ENCODE peak calls at places on chromosomes 4 and X, in six cellular contexts. T is ovary, V is body of pancreas, H is H9, X is WTC11, Q is SK-N-SH. A is an unnamed sample.

GRCh38 chr4:172648471-172648870 is 520.1 kb upstream of the GALNT7 start:
- DNase-seq in T (no peak), V (no peak), H (no peak), X (no peak), Q (no peak), A (no peak)

GRCh38 chrX:45722471-45722870 is 521.8 kb upstream of the DIPK2B start:
- DNase-seq in T (no peak), V (no peak), H (no peak), X (no peak), Q (no peak), A (no peak)

GRCh38 chr4:67288964-67289363 is 256.3 kb downstream of the CENPC start:
- DNase-seq in T (no peak), V (peak), H (peak), X (peak), Q (peak), A (peak)

GRCh38 chr4:79599691-79600090 is 191.7 kb upstream of the GK2 start:
- DNase-seq in T (no peak), V (no peak), H (no peak), X (no peak), Q (no peak), A (no peak)

GRCh38 chr4:40720931-40721330 is 28.8 kb upstream of the NSUN7 start:
- DNase-seq in T (no peak), V (no peak), H (no peak), X (no peak), Q (no peak), A (no peak)

GRCh38 chr4:29549308-29549707 is 1170.9 kb upstream of the PCDH7 start:
- DNase-seq in T (no peak), V (no peak), H (no peak), X (no peak), Q (no peak), A (no peak)

GRCh38 chr4:78152795-78153194 is 95.7 kb downstream of the FRAS1 start:
- DNase-seq in T (no peak), V (no peak), H (no peak), X (no peak), Q (no peak), A (no peak)

GRCh38 chr4:153223418-153223792 is 19.2 kb downstream of the TRIM2 start:
- DNase-seq in T (no peak), V (no peak), H (no peak), X (no peak), Q (peak), A (no peak)

GRCh38 chr4:147289181-147289580 is 191.7 kb upstream of the EDNRA start:
- DNase-seq in T (no peak), V (no peak), H (no peak), X (no peak), Q (no peak), A (no peak)

GRCh38 chr4:41692717-41693345 is 55.7 kb downstream of the PHOX2B start:
- DNase-seq in T (peak), V (peak), H (peak), X (peak), Q (peak), A (peak)

GRCh38 chrX:110120025-110120424 is 117.1 kb downstream of the TMEM164 start:
- DNase-seq in T (no peak), V (peak), H (no peak), X (no peak), Q (no peak), A (no peak)

GRCh38 chr4:9765091-9765490 is 16.3 kb upstream of the DRD5 start:
- DNase-seq in T (no peak), V (peak), H (peak), X (peak), Q (peak), A (peak)

GRCh38 chr4:153138736-153139135 is 65.5 kb upstream of the TRIM2 start:
- DNase-seq in T (no peak), V (no peak), H (no peak), X (no peak), Q (peak), A (no peak)

GRCh38 chr4:38284294-38285045 is 324.3 kb downstream of the PTTG2 start:
- DNase-seq in T (no peak), V (no peak), H (no peak), X (no peak), Q (no peak), A (no peak)

GRCh38 chr4:114383721-114384120 is 214.9 kb upstream of the UGT8 start:
- DNase-seq in T (no peak), V (no peak), H (no peak), X (no peak), Q (no peak), A (no peak)

GRCh38 chrX:68691921-68692320 is 44.5 kb downstream of the STARD8 start:
- DNase-seq in T (no peak), V (no peak), H (no peak), X (no peak), Q (no peak), A (no peak)

GRCh38 chrX:30144221-30144620 is 71.1 kb upstream of the MAGEB2 start:
- DNase-seq in T (no peak), V (no peak), H (no peak), X (no peak), Q (no peak), A (no peak)

GRCh38 chrX:119521246-119521645 is 44.0 kb downstream of the STEEP1 start:
- DNase-seq in T (no peak), V (no peak), H (no peak), X (no peak), Q (no peak), A (no peak)

GRCh38 chr4:156968479-156968984 is 3.1 kb downstream of the PDGFC start:
- DNase-seq in T (peak), V (peak), H (peak), X (peak), Q (peak), A (peak)

GRCh38 chr4:19368800-19369199 is 882.9 kb upstream of the SLIT2 start:
- DNase-seq in T (no peak), V (no peak), H (no peak), X (no peak), Q (no peak), A (no peak)

GRCh38 chr4:90165883-90166282 is 38.7 kb downstream of the CCSER1 start:
- DNase-seq in T (no peak), V (no peak), H (no peak), X (no peak), Q (no peak), A (no peak)

GRCh38 chr4:108036252-108036651 is 46.6 kb downstream of the HADH start:
- DNase-seq in T (no peak), V (no peak), H (no peak), X (no peak), Q (no peak), A (no peak)

GRCh38 chr4:150540959-150541360 is 41.0 kb upstream of the MAB21L2 start:
- DNase-seq in T (no peak), V (no peak), H (no peak), X (no peak), Q (no peak), A (peak)

GRCh38 chr4:104860227-104861123 is 286.2 kb upstream of the TET2 start:
- DNase-seq in T (no peak), V (peak), H (peak), X (peak), Q (peak), A (peak)

GRCh38 chr4:1081689-1082040 is 31.7 kb downstream of the RNF212 start:
- DNase-seq in T (peak), V (no peak), H (peak), X (no peak), Q (no peak), A (no peak)

GRCh38 chr4:153346563-153346962 is 2.1 kb downstream of the MND1 start:
- DNase-seq in T (no peak), V (no peak), H (no peak), X (no peak), Q (no peak), A (peak)

GRCh38 chrX:23884427-23885024 is 23.2 kb downstream of the APOO start:
- DNase-seq in T (no peak), V (no peak), H (no peak), X (no peak), Q (no peak), A (no peak)

GRCh38 chr4:8101213-8101781 is 57.3 kb downstream of the ABLIM2 start:
- DNase-seq in T (peak), V (no peak), H (no peak), X (no peak), Q (no peak), A (no peak)

GRCh38 chrX:154734101-154734781 is 16.6 kb downstream of the GAB3 start:
- DNase-seq in T (peak), V (no peak), H (no peak), X (no peak), Q (no peak), A (no peak)

GRCh38 chrX:49260221-49260985 is 4.1 kb downstream of the FOXP3 start:
- DNase-seq in T (no peak), V (no peak), H (no peak), X (no peak), Q (no peak), A (no peak)

GRCh38 chr4:39259571-39260330 is 77.4 kb downstream of the WDR19 start:
- DNase-seq in T (no peak), V (no peak), H (no peak), X (no peak), Q (no peak), A (no peak)

GRCh38 chr4:107252621-107253020 is 216.5 kb upstream of the DKK2 start:
- DNase-seq in T (no peak), V (no peak), H (no peak), X (no peak), Q (no peak), A (no peak)

GRCh38 chrX:78029663-78030062 is 60.2 kb upstream of the PGAM4 start:
- DNase-seq in T (no peak), V (peak), H (no peak), X (peak), Q (peak), A (peak)

GRCh38 chr4:15654556-15655222 is 468 bp downstream of the FBXL5 start:
- DNase-seq in T (peak), V (peak), H (peak), X (peak), Q (no peak), A (peak)

GRCh38 chrX:18873189-18873791 is 110.6 kb downstream of the PHKA2 start:
- DNase-seq in T (no peak), V (no peak), H (no peak), X (no peak), Q (peak), A (no peak)

GRCh38 chr4:169309326-169309967 is 38.7 kb upstream of the SH3RF1 start:
- DNase-seq in T (no peak), V (no peak), H (no peak), X (no peak), Q (no peak), A (no peak)

GRCh38 chrX:45628041-45628440 is 427.4 kb upstream of the DIPK2B start:
- DNase-seq in T (no peak), V (no peak), H (no peak), X (no peak), Q (no peak), A (no peak)

GRCh38 chrX:132652871-132653270 is 164.0 kb upstream of the MBNL3 start:
- DNase-seq in T (no peak), V (no peak), H (no peak), X (no peak), Q (no peak), A (no peak)

GRCh38 chr4:55411621-55412020 is 15.9 kb downstream of the TMEM165 start:
- DNase-seq in T (no peak), V (peak), H (no peak), X (no peak), Q (no peak), A (no peak)

GRCh38 chr4:55410431-55410830 is 14.7 kb downstream of the TMEM165 start:
- DNase-seq in T (no peak), V (no peak), H (no peak), X (no peak), Q (no peak), A (no peak)

GRCh38 chr4:55407119-55407518 is 11.4 kb downstream of the TMEM165 start:
- DNase-seq in T (no peak), V (no peak), H (no peak), X (no peak), Q (no peak), A (no peak)

GRCh38 chr4:55407764-55408163 is 12.0 kb downstream of the TMEM165 start:
- DNase-seq in T (no peak), V (peak), H (no peak), X (no peak), Q (no peak), A (no peak)

GRCh38 chr4:55409468-55410171 is 13.9 kb downstream of the TMEM165 start:
- DNase-seq in T (no peak), V (no peak), H (peak), X (peak), Q (no peak), A (peak)
- TF ChIP-seq CTCF in T (no peak), V (no peak), H (peak), X (no peak), Q (peak), A (peak)

GRCh38 chr4:7068279-7068842 is 497 bp upstream of the GRPEL1 start:
- DNase-seq in T (no peak), V (no peak), H (no peak), X (no peak), Q (no peak), A (no peak)
- TF ChIP-seq CTCF in T (no peak), V (no peak), H (no peak), X (no peak), Q (no peak), A (no peak)

GRCh38 chr4:87982446-87982845 is 6.9 kb downstream of the SPP1 start:
- DNase-seq in T (no peak), V (no peak), H (no peak), X (no peak), Q (no peak), A (no peak)

GRCh38 chr4:87986508-87986907 is 11.0 kb downstream of the SPP1 start:
- DNase-seq in T (no peak), V (no peak), H (no peak), X (no peak), Q (no peak), A (no peak)

GRCh38 chr4:87983996-87984395 is 8.5 kb downstream of the SPP1 start:
- DNase-seq in T (no peak), V (no peak), H (no peak), X (no peak), Q (no peak), A (no peak)

GRCh38 chr4:87985097-87985886 is 9.8 kb downstream of the SPP1 start:
- DNase-seq in T (no peak), V (peak), H (peak), X (peak), Q (peak), A (peak)

GRCh38 chr4:87985887-87986200 is 10.3 kb downstream of the SPP1 start:
- DNase-seq in T (no peak), V (no peak), H (no peak), X (no peak), Q (no peak), A (no peak)
- TF ChIP-seq CTCF in T (no peak), V (no peak), H (no peak), X (no peak), Q (peak), A (no peak)

DNA sequence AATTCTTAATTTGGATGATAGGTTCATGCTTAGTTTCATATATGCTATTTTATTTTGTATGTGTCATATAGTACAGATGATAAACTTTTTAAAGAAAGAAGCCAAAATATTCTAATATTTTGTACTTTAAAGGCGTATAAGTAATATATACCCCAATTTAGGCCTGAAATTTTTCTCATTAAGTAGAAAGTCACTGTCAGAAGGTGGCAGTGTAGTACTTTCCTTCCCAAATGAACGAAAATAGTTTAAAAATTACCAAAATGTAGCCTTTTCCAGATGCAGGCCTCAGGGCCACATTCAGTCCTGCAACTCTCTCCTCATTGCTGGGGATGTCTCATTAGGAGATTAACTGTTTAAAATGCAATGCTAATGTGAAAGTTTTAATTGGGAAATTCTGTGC is 1263.6 kb downstream of the C4orf33 start:
- DNase-seq in T (no peak), V (no peak), H (no peak), X (no peak), Q (peak), A (peak)
- TF ChIP-seq CTCF in T (no peak), V (no peak), H (peak), X (no peak), Q (peak), A (peak)

DNA sequence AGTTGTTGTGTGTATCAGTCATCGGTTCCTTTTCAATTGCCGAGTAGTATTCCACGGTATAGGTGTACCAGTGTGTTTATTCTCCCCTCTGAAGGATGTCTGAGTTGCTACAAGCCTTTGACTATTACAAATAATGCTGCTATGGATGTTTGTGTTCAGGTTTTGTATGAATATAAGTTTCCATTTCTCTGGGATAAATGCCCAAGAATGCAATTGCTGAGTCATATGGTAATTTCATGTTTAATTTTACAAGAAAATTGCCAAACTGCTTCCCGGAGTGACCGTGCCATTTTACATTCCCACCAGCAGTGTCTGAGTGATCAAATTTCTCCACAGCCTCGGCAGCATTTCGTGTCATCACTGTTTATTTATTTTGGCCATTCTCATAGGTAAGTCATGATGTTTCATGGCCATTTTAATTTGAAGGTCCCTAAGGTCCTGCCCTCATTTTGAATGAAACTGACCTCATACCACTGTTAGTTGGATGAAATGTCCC is 73.9 kb downstream of the IRF2 start:
- DNase-seq in T (no peak), V (no peak), H (no peak), X (no peak), Q (no peak), A (no peak)
- TF ChIP-seq CTCF in T (no peak), V (peak), H (no peak), X (no peak), Q (peak), A (no peak)

GRCh38 chr4:165094873-165095272 is 17.8 kb downstream of the TMEM192 start:
- DNase-seq in T (no peak), V (no peak), H (no peak), X (no peak), Q (no peak), A (no peak)

GRCh38 chr4:165101641-165102040 is 11.0 kb downstream of the TMEM192 start:
- DNase-seq in T (no peak), V (no peak), H (no peak), X (no peak), Q (no peak), A (no peak)

GRCh38 chr4:165095291-165095690 is 17.4 kb downstream of the TMEM192 start:
- DNase-seq in T (no peak), V (no peak), H (no peak), X (no peak), Q (no peak), A (peak)

DNA sequence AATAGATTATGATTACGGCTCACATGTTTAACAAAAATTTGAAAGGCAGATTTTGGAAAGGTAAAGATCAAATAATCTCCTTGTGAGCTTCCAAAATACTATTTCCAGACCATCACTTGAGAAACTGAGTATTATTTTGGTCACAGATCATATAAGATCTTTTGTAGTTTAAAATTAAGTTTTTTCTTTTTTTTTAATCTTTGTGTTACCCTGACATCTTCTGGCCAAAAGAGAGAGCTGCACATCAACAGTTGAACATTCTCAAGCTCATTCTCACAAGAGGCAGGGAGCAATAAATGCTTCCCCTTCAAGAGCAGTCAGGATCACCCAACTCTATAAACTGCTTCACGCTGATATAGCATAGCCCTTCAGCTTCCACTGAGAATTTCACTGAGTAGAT is 15.9 kb downstream of the TMEM192 start:
- DNase-seq in T (no peak), V (no peak), H (no peak), X (no peak), Q (peak), A (peak)
- TF ChIP-seq CTCF in T (no peak), V (peak), H (peak), X (peak), Q (peak), A (peak)

DNA sequence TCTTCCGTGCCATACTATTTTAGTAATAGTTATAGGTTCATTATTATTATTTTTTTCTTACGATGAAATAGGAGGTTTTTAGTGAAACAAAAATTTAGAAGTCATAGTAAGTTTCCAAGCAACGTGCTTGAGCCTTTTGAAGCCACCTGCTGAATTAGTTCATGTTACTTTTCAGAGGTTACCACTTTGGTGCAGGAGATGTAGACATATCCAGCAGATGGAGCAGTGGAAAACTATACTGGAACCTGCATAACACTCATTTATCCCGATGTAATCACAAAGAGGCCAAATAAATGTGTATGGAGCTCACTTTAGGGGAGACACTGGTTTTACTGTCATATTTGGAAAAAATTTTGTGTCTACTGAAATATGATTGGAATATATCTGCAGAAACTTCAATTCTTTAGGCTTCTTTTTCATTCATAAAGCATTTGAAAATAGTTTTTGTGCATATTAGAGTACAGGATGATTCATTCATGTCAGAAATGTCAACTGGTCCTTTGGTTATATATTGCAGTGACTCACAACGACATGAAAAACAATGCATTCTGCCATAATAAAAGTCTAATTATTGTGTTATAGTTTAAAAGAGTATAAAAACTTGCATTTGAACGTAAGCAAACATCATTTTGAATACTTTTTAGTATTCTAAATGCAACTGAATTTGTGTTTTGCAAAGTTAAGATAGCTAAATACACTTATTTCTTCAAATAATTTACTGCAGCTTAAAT is 2182.9 kb upstream of the TENM3 start:
- DNase-seq in T (no peak), V (no peak), H (no peak), X (no peak), Q (peak), A (peak)
- TF ChIP-seq CTCF in T (no peak), V (no peak), H (peak), X (no peak), Q (no peak), A (peak)

GRCh38 chr4:88706574-88706973 is 8.9 kb upstream of the NAP1L5 start:
- DNase-seq in T (peak), V (peak), H (no peak), X (no peak), Q (peak), A (peak)
- TF ChIP-seq CTCF in T (peak), V (peak), H (peak), X (no peak), Q (peak), A (peak)